ENCODE peak calls at places on chromosomes 7 and 10, in four cellular contexts. H is breast epithelium, B is DND-41, K is ovary. M is an unnamed sample.

GRCh38 chr7:152335900-152336571 is 99.8 kb downstream of the KMT2C start:
- DNase-seq in H (no peak), B (no peak), K (no peak), M (no peak)

GRCh38 chr7:94212160-94212559 is 182.5 kb upstream of the COL1A2 start:
- DNase-seq in B (no peak), H (no peak), K (no peak), M (no peak)

GRCh38 chr10:76082956-76083355 is 651.5 kb downstream of the LRMDA start:
- DNase-seq in K (no peak), B (no peak), H (no peak), M (no peak)

GRCh38 chr7:158239290-158239981 is 348.2 kb downstream of the PTPRN2 start:
- DNase-seq in K (no peak), H (no peak), B (no peak), M (no peak)

GRCh38 chr7:2452074-2452507 is 24.1 kb downstream of the GRIFIN start:
- DNase-seq in B (no peak), H (no peak), K (peak), M (no peak)

GRCh38 chr10:15120523-15120922 is 23.4 kb downstream of the RPP38 start:
- DNase-seq in H (no peak), K (no peak), B (no peak), M (no peak)

GRCh38 chr7:114910787-114911186 is 11.1 kb upstream of the MDFIC start:
- DNase-seq in K (no peak), B (no peak), H (no peak), M (no peak)

GRCh38 chr7:74334026-74334425 is 44.8 kb downstream of the CLIP2 start:
- DNase-seq in K (no peak), H (no peak), B (no peak), M (no peak)

GRCh38 chr7:55260171-55260570 is 105.0 kb upstream of the LANCL2 start:
- DNase-seq in K (no peak), H (no peak), B (no peak), M (no peak)

GRCh38 chr10:42951486-42952251 is 125.2 kb upstream of the RET start:
- DNase-seq in H (peak), B (no peak), K (no peak), M (no peak)

GRCh38 chr10:75083972-75084833 is 27.3 kb upstream of the SAMD8 start:
- DNase-seq in K (no peak), H (no peak), B (no peak), M (no peak)

GRCh38 chr7:12294701-12295100 is 83.6 kb downstream of the TMEM106B start:
- DNase-seq in K (no peak), H (no peak), B (no peak), M (no peak)

GRCh38 chr10:61163403-61163802 is 219.4 kb upstream of the RHOBTB1 start:
- DNase-seq in B (no peak), K (no peak), H (no peak), M (no peak)

GRCh38 chr10:10798021-10798420 is 219.7 kb upstream of the CELF2 start:
- DNase-seq in H (no peak), K (no peak), B (no peak), M (no peak)

GRCh38 chr7:7519528-7519927 is 16.1 kb downstream of the COL28A1 start:
- DNase-seq in H (no peak), B (no peak), K (no peak), M (no peak)

GRCh38 chr10:60565492-60565891 is 175.8 kb upstream of the ANK3 start:
- DNase-seq in K (no peak), B (no peak), H (no peak), M (no peak)

GRCh38 chr7:15555385-15555859 is 6.4 kb downstream of the AGMO start:
- DNase-seq in K (no peak), B (no peak), H (no peak), M (no peak)

GRCh38 chr7:46681865-46682503 is 760.9 kb upstream of the IGFBP3 start:
- DNase-seq in H (no peak), K (peak), B (no peak), M (no peak)

GRCh38 chr10:76632158-76633051 is 1005.2 kb downstream of the KCNMA1 start:
- DNase-seq in K (no peak), B (peak), H (no peak), M (no peak)

GRCh38 chr10:70053896-70054641 is 1.4 kb downstream of the MACROH2A2 start:
- DNase-seq in K (peak), B (no peak), H (no peak), M (no peak)

GRCh38 chr10:31381766-31382316 is 62.8 kb downstream of the ZEB1 start:
- DNase-seq in H (no peak), K (no peak), B (no peak), M (no peak)

GRCh38 chr7:57245206-57245605 is 113.0 kb upstream of the ZNF479 start:
- DNase-seq in K (no peak), B (no peak), H (no peak), M (no peak)

GRCh38 chr7:134368851-134369533 is 52.3 kb upstream of the SLC35B4 start:
- DNase-seq in K (no peak), B (no peak), H (no peak), M (no peak)

GRCh38 chr7:70053421-70053820 is 455.1 kb downstream of the AUTS2 start:
- DNase-seq in H (no peak), K (no peak), B (no peak), M (no peak)

GRCh38 chr7:47351233-47352154 is 230.4 kb downstream of the TNS3 start:
- DNase-seq in H (no peak), K (no peak), B (no peak), M (no peak)

GRCh38 chr7:67364441-67365017 is 367.9 kb downstream of the TYW1 start:
- DNase-seq in K (peak), B (no peak), H (no peak), M (no peak)

GRCh38 chr7:157861551-157861950 is 524.7 kb downstream of the DNAJB6 start:
- DNase-seq in B (no peak), H (no peak), K (no peak), M (no peak)

GRCh38 chr10:133275683-133276092 is 980 bp downstream of the ADAM8 start:
- DNase-seq in B (no peak), H (no peak), K (no peak), M (no peak)

GRCh38 chr7:53466396-53466795 is 431.0 kb downstream of the POM121L12 start:
- DNase-seq in H (no peak), K (no peak), B (no peak), M (no peak)

GRCh38 chr7:112001089-112001826 is 204.9 kb downstream of the DOCK4 start:
- DNase-seq in K (no peak), B (no peak), H (no peak), M (no peak)

GRCh38 chr10:35400600-35401268 is 64.4 kb downstream of the CCNY start:
- DNase-seq in H (no peak), B (no peak), K (no peak), M (no peak)

GRCh38 chr10:103441611-103442010 is 10.6 kb downstream of the CALHM2 start:
- DNase-seq in K (no peak), B (no peak), H (no peak), M (no peak)

GRCh38 chr10:103439776-103440175 is 12.4 kb downstream of the CALHM2 start:
- DNase-seq in B (no peak), H (no peak), K (no peak), M (no peak)

GRCh38 chr10:103440416-103440815 is 11.8 kb downstream of the CALHM2 start:
- DNase-seq in H (no peak), K (no peak), B (no peak), M (no peak)

GRCh38 chr10:103442031-103442461 is 10.1 kb downstream of the CALHM2 start:
- DNase-seq in K (peak), B (no peak), H (no peak), M (no peak)

DNA sequence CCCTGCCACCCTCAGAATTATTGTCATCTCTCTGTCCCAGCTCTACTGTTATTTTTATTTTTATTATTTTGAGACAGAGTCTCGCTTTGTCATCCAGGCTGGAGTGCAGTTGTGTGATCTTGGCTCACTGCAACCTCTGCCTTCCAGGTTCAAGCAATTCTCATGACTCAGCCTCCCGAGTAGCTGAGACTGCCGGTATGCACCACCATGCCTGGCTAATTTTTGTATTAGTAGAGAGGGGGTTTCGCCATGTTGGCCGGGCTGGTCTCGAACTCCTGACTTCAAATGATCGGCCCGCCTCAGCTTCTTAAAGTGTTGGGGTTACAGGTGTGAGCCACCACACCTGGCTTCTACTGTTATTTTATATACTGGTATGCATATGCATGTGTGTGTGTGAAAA is 11.0 kb downstream of the CALHM2 start:
- DNase-seq in B (no peak), K (no peak), H (no peak), M (no peak)
- H3K27ac ChIP-seq in B (no peak), K (peak), H (no peak), M (no peak)

GRCh38 chr10:116796910-116797513 is 52.3 kb upstream of the ENO4 start:
- DNase-seq in B (peak), H (peak), K (peak), M (peak)
- H3K27ac ChIP-seq in B (no peak), H (no peak), K (no peak), M (no peak)

GRCh38 chr10:113992601-113993011 is 51.1 kb upstream of the ADRB1 start:
- DNase-seq in B (no peak), H (no peak), K (no peak), M (no peak)
- H3K27ac ChIP-seq in B (no peak), H (peak), K (no peak), M (no peak)

GRCh38 chr10:124699471-124700292 is 44.5 kb downstream of the FAM53B start:
- DNase-seq in K (no peak), B (no peak), H (no peak), M (peak)
- H3K27ac ChIP-seq in K (peak), B (peak), H (no peak), M (peak)

GRCh38 chr10:101961591-101962498 is 94.1 kb downstream of the ARMH3 start:
- DNase-seq in B (no peak), H (no peak), K (no peak), M (no peak)
- H3K27ac ChIP-seq in B (peak), H (no peak), K (no peak), M (no peak)

DNA sequence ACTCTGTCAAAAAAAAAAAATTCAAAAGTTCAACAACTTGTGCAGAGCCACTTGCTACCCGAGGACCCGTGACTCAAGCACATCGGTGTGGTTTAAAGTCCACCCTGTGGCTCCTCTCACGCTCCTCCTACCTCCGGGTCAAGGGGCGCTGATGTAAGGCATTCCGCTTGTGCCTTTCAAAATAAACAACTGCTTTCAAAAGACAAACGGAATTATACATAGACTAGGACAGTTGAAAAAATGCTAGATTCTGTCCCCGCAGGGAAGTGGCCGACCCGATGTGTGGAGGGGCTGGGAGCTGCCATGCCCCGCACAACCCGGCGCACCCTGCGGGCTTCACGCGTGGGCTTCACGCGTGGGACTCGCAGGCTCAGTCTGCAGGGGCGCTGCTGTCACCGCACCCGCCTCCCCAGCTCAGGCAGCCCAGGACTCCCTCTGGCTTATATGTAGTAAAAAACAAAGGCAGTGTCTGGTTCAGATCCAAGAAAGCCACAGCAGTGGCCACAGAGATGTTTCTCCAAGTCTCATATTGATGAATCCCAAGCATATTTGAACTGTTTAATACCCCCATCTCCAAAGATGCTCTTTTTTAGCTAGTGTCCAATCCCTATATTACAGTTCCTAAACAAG is 239.7 kb upstream of the INHBA start:
- DNase-seq in B (no peak), H (no peak), K (peak), M (no peak)
- H3K27ac ChIP-seq in B (no peak), H (peak), K (peak), M (no peak)

GRCh38 chr10:33385016-33385415 is 50.5 kb upstream of the NRP1 start:
- DNase-seq in K (no peak), H (no peak), B (no peak), M (no peak)
- H3K27ac ChIP-seq in K (no peak), H (no peak), B (no peak), M (no peak)

GRCh38 chr10:91799580-91799975 is 1.4 kb downstream of the TNKS2 start:
- DNase-seq in K (no peak), B (no peak), H (no peak), M (no peak)
- H3K27ac ChIP-seq in K (peak), B (peak), H (peak), M (no peak)

M was measured in substantia nigra.